ENCODE peak calls at places on chromosome 18, in four cellular contexts. C is neuronal stem cell, M is H9, X is mesenchymal stem cell. F is an unnamed sample.

GRCh38 chr18:37335337-37335736 is 230.3 kb downstream of the CELF4 start:
- DNase-seq in X (no peak), M (peak; percentile 39), C (no peak), F (peak; percentile 30)

GRCh38 chr18:11820697-11821096 is 30.5 kb upstream of the CHMP1B start:
- DNase-seq in M (no peak), C (no peak), X (no peak), F (peak; percentile 56)

GRCh38 chr18:75071484-75071785 is 137.5 kb downstream of the PTGR3 start:
- DNase-seq in X (no peak), C (no peak), M (no peak), F (no peak)

GRCh38 chr18:69703461-69703860 is 244.2 kb downstream of the CD226 start:
- DNase-seq in X (no peak), M (no peak), C (no peak), F (no peak)

GRCh38 chr18:6374935-6375529 is 39.7 kb downstream of the L3MBTL4 start:
- DNase-seq in X (no peak), M (no peak), C (no peak), F (no peak)

GRCh38 chr18:32772580-32773186 is at the start of gene KLHL14:
- DNase-seq in X (peak; percentile 23), C (no peak), M (no peak), F (peak; percentile 18)

GRCh38 chr18:40630496-40630895 is 1324.5 kb upstream of the PIK3C3 start:
- DNase-seq in C (no peak), M (no peak), X (no peak), F (no peak)

GRCh38 chr18:70454705-70455322 is 166.0 kb downstream of the SOCS6 start:
- DNase-seq in C (peak; percentile 64), M (no peak), X (peak; percentile 69), F (peak; percentile 71)

GRCh38 chr18:58004317-58004716 is 39.7 kb upstream of the NEDD4L start:
- DNase-seq in C (no peak), X (peak; percentile 66), M (no peak), F (no peak)

GRCh38 chr18:80103231-80103630 is 5.8 kb upstream of the ADNP2 start:
- DNase-seq in M (no peak), C (no peak), X (peak; percentile 94), F (no peak)

GRCh38 chr18:31199190-31199769 is 36.6 kb upstream of the DSC1 start:
- DNase-seq in X (peak; percentile 6), C (no peak), M (no peak), F (no peak)

GRCh38 chr18:23627964-23628363 is 34.7 kb downstream of the ANKRD29 start:
- DNase-seq in C (no peak), X (no peak), M (no peak), F (no peak)

GRCh38 chr18:23632615-23633014 is 30.1 kb downstream of the ANKRD29 start:
- DNase-seq in M (no peak), X (no peak), C (no peak), F (no peak)

GRCh38 chr18:23631746-23632145 is 31.0 kb downstream of the ANKRD29 start:
- DNase-seq in X (no peak), M (peak; percentile 51), C (no peak), F (peak; percentile 52)

GRCh38 chr18:23629444-23629946 is 33.2 kb downstream of the ANKRD29 start:
- DNase-seq in C (no peak), X (no peak), M (no peak), F (no peak)

GRCh38 chr18:23631312-23631711 is 31.4 kb downstream of the ANKRD29 start:
- DNase-seq in X (no peak), M (no peak), C (no peak), F (no peak)
- H3K9ac ChIP-seq in X (no peak overlapping the region), M (no peak overlapping the region), C (no peak overlapping the region), F (no peak overlapping the region)

GRCh38 chr18:54127759-54128378 is 96.6 kb downstream of the MBD2 start:
- DNase-seq in X (peak; percentile 71), M (peak; percentile 68), C (peak; percentile 54), F (peak; percentile 84)
- H2BK5ac ChIP-seq in X (no peak overlapping the region), M (no peak overlapping the region), C (no peak overlapping the region), F (no peak overlapping the region)

GRCh38 chr18:55002261-55002660 is 43.0 kb upstream of the CCDC68 start:
- DNase-seq in M (no peak), C (no peak), X (no peak), F (no peak)

GRCh38 chr18:55000529-55000928 is 41.3 kb upstream of the CCDC68 start:
- DNase-seq in X (no peak), M (no peak), C (no peak), F (no peak)

GRCh38 chr18:54999016-54999415 is 39.8 kb upstream of the CCDC68 start:
- DNase-seq in C (no peak), X (no peak), M (no peak), F (no peak)

GRCh38 chr18:55003695-55004094 is 44.4 kb upstream of the CCDC68 start:
- DNase-seq in X (no peak), M (no peak), C (no peak), F (no peak)

GRCh38 chr18:55001625-55002024 is 42.4 kb upstream of the CCDC68 start:
- DNase-seq in C (no peak), X (no peak), M (no peak), F (no peak)
- H3K4ac ChIP-seq in C (no peak overlapping the region), X (no peak overlapping the region), M (no peak overlapping the region), F (no peak overlapping the region)

GRCh38 chr18:23992119-23992940 is 22.2 kb upstream of the TTC39C start:
- DNase-seq in C (no peak), M (no peak), X (no peak), F (no peak)

GRCh38 chr18:23995180-23995579 is 19.4 kb upstream of the TTC39C start:
- DNase-seq in M (no peak), C (no peak), X (no peak), F (no peak)

GRCh38 chr18:23990474-23991410 is 23.8 kb upstream of the TTC39C start:
- DNase-seq in C (no peak), X (no peak), M (no peak), F (no peak)

GRCh38 chr18:23994361-23994902 is 20.1 kb upstream of the TTC39C start:
- DNase-seq in M (no peak), C (no peak), X (peak; percentile 76), F (no peak)

DNA sequence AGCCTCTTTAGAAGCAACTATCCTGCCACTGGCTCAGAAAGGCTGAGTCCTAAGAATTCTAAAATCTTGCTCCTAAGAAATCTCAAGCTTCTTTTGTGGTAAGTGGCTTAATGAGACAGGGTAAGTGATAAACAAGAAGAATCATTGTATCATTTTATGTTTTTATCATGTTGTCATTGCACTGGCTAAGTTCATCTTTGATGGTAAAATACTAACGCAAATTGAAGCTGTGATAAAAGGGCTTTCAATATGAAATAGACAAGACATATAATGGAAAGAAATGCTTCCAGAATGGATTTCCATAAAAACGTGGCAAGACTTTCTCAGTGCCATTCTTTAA is 21.6 kb upstream of the TTC39C start:
- DNase-seq in X (no peak), M (no peak), C (no peak), F (no peak)
- H3K9ac ChIP-seq in X (no peak overlapping the region), M (no peak overlapping the region), C (no peak overlapping the region), F (no peak overlapping the region)

DNA sequence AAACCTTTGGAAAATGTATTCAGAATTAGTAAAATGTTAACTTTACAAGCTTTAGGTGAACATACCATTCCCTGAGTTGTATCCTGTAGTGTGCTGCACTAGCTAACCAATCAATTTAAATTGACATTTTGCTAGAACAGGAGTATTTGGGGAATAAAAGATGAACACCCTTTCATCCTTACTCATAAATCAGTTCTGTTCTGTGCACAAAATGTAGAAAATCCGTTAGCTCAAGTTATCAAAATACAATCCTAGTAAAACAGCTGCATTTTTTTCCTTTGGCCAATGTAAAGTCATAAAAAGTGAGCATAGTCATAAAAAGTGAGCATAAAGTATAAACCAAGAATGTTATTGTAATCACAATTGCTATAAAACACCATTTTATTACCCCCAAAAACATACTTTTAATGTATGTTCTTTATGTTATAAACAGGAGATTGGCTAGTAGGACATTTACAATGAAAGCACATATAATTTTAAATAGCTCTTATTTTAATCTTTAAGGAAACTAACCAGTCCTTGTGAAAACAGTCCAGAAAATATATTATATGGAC is 892.0 kb downstream of the DSC3 start:
- DNase-seq in X (no peak), C (no peak), M (no peak), F (no peak)
- H2BK5ac ChIP-seq in X (no peak overlapping the region), C (no peak overlapping the region), M (no peak overlapping the region), F (no peak overlapping the region)

GRCh38 chr18:59008302-59008974 is 131.2 kb upstream of the SEC11C start:
- DNase-seq in M (peak; percentile 60), X (peak; percentile 87), C (no peak), F (peak; percentile 98)
- H3K4ac ChIP-seq in M (no peak overlapping the region), X (no peak overlapping the region), C (no peak overlapping the region), F (no peak overlapping the region)

F was measured in mesendoderm.